ENCODE peak calls at places on chromosomes 3 and 15, in six cellular contexts. One of them, this sample, is unnamed.

GRCh38 chr3:64109438-64109837 is 86.1 kb upstream of the PSMD6 start:
- DNase-seq in Peyer's patch: no peak
- DNase-seq in mesendoderm: peak; percentile 71
- DNase-seq in CD8-positive, alpha-beta T cell: no peak
- DNase-seq in heart right ventricle: peak; percentile 8
- DNase-seq in heart left ventricle: no peak
- DNase-seq in this sample: peak; percentile 72

GRCh38 chr3:116579843-116580242 is 129.7 kb upstream of the TUSC7 start:
- DNase-seq in Peyer's patch: no peak
- DNase-seq in mesendoderm: no peak
- DNase-seq in CD8-positive, alpha-beta T cell: no peak
- DNase-seq in heart right ventricle: no peak
- DNase-seq in heart left ventricle: no peak
- DNase-seq in this sample: no peak

GRCh38 chr3:119800844-119801243 is 18.9 kb downstream of the NR1I2 start:
- DNase-seq in Peyer's patch: no peak
- DNase-seq in mesendoderm: no peak
- DNase-seq in CD8-positive, alpha-beta T cell: no peak
- DNase-seq in heart right ventricle: no peak
- DNase-seq in heart left ventricle: no peak
- DNase-seq in this sample: no peak

GRCh38 chr15:39642011-39642640 is 61.2 kb downstream of the THBS1 start:
- DNase-seq in Peyer's patch: no peak
- DNase-seq in mesendoderm: peak; percentile 45
- DNase-seq in CD8-positive, alpha-beta T cell: no peak
- DNase-seq in heart right ventricle: no peak
- DNase-seq in heart left ventricle: no peak
- DNase-seq in this sample: no peak

GRCh38 chr15:73908030-73908821 is 18.0 kb upstream of the LOXL1 start:
- DNase-seq in Peyer's patch: peak; percentile 66
- DNase-seq in mesendoderm: peak; percentile 77
- DNase-seq in CD8-positive, alpha-beta T cell: peak; percentile 75
- DNase-seq in heart right ventricle: peak; percentile 83
- DNase-seq in heart left ventricle: peak; percentile 87
- DNase-seq in this sample: peak; percentile 93

GRCh38 chr3:14143826-14144225 is 19.0 kb downstream of the TMEM43 start:
- DNase-seq in Peyer's patch: no peak
- DNase-seq in mesendoderm: peak; percentile 97
- DNase-seq in CD8-positive, alpha-beta T cell: no peak
- DNase-seq in heart right ventricle: peak; percentile 41
- DNase-seq in heart left ventricle: no peak
- DNase-seq in this sample: peak; percentile 65

GRCh38 chr3:101310580-101311375 is 9.6 kb downstream of the IMPG2 start:
- DNase-seq in Peyer's patch: no peak
- DNase-seq in mesendoderm: no peak
- DNase-seq in CD8-positive, alpha-beta T cell: no peak
- DNase-seq in heart right ventricle: no peak
- DNase-seq in heart left ventricle: no peak
- DNase-seq in this sample: no peak

GRCh38 chr3:80232760-80233159 is 465.0 kb upstream of the ROBO1 start:
- DNase-seq in Peyer's patch: no peak
- DNase-seq in mesendoderm: peak; percentile 78
- DNase-seq in CD8-positive, alpha-beta T cell: no peak
- DNase-seq in heart right ventricle: no peak
- DNase-seq in heart left ventricle: no peak
- DNase-seq in this sample: no peak

GRCh38 chr3:188153949-188154757 is at the start of gene LPP:
- DNase-seq in Peyer's patch: peak; percentile 67
- DNase-seq in mesendoderm: peak; percentile 86
- DNase-seq in CD8-positive, alpha-beta T cell: peak; percentile 76
- DNase-seq in heart right ventricle: peak; percentile 76
- DNase-seq in heart left ventricle: peak; percentile 86
- DNase-seq in this sample: peak; percentile 93

GRCh38 chr15:63166219-63166618 is 8.9 kb upstream of the RPS27L start:
- DNase-seq in Peyer's patch: no peak
- DNase-seq in mesendoderm: no peak
- DNase-seq in CD8-positive, alpha-beta T cell: no peak
- DNase-seq in heart right ventricle: no peak
- DNase-seq in heart left ventricle: no peak
- DNase-seq in this sample: no peak

GRCh38 chr15:32671339-32672325 is 30.1 kb downstream of the SCG5 start:
- DNase-seq in Peyer's patch: no peak
- DNase-seq in mesendoderm: no peak
- DNase-seq in CD8-positive, alpha-beta T cell: no peak
- DNase-seq in heart right ventricle: no peak
- DNase-seq in heart left ventricle: no peak
- DNase-seq in this sample: no peak

GRCh38 chr3:42839616-42840015 is 30.4 kb downstream of the ACKR2 start:
- DNase-seq in Peyer's patch: peak; percentile 36
- DNase-seq in mesendoderm: peak; percentile 75
- DNase-seq in CD8-positive, alpha-beta T cell: peak; percentile 32
- DNase-seq in heart right ventricle: peak; percentile 53
- DNase-seq in heart left ventricle: no peak
- DNase-seq in this sample: no peak
- H3K4me3 ChIP-seq in Peyer's patch: no peak overlapping the region
- H3K4me3 ChIP-seq in mesendoderm: no peak overlapping the region
- H3K4me3 ChIP-seq in CD8-positive, alpha-beta T cell: no peak overlapping the region
- H3K4me3 ChIP-seq in heart right ventricle: peak overlapping the region; percentile 17
- H3K4me3 ChIP-seq in heart left ventricle: no peak overlapping the region
- H3K4me3 ChIP-seq in this sample: no peak overlapping the region

DNA sequence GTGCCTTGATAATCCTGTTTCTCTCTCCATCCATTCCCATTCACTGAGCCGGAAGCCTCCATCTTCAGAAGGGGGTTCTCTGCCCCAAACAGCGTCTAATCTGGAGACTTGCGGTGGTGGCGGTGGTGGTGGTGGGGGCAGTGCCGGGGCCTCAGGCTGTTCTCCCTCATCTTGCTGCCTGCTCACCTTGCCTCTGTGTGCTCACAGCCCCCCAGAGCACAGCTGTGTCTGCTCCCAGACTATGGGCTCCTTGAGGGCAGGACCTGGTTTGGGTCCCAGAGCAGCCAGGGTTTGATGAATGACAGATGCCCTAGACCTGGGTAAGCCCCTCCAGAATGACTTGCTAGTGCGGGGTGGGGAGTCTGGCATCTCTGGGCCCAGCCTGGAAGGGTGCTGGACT is 430 bp upstream of the PSTPIP1 start:
- DNase-seq in Peyer's patch: no peak
- DNase-seq in mesendoderm: no peak
- DNase-seq in CD8-positive, alpha-beta T cell: no peak
- DNase-seq in heart right ventricle: no peak
- DNase-seq in heart left ventricle: no peak
- DNase-seq in this sample: no peak
- H3K4me1 ChIP-seq in Peyer's patch: no peaks in the 10 kb centered on the region
- H3K4me1 ChIP-seq in mesendoderm: no peaks in the 10 kb centered on the region
- H3K4me1 ChIP-seq in CD8-positive, alpha-beta T cell: peaks cover 56% of the 10 kb centered on the region
- H3K4me1 ChIP-seq in heart right ventricle: peaks cover 19% of the 10 kb centered on the region
- H3K4me1 ChIP-seq in heart left ventricle: peaks cover 3% of the 10 kb centered on the region
- H3K4me1 ChIP-seq in this sample: peaks cover 5% of the 10 kb centered on the region

DNA sequence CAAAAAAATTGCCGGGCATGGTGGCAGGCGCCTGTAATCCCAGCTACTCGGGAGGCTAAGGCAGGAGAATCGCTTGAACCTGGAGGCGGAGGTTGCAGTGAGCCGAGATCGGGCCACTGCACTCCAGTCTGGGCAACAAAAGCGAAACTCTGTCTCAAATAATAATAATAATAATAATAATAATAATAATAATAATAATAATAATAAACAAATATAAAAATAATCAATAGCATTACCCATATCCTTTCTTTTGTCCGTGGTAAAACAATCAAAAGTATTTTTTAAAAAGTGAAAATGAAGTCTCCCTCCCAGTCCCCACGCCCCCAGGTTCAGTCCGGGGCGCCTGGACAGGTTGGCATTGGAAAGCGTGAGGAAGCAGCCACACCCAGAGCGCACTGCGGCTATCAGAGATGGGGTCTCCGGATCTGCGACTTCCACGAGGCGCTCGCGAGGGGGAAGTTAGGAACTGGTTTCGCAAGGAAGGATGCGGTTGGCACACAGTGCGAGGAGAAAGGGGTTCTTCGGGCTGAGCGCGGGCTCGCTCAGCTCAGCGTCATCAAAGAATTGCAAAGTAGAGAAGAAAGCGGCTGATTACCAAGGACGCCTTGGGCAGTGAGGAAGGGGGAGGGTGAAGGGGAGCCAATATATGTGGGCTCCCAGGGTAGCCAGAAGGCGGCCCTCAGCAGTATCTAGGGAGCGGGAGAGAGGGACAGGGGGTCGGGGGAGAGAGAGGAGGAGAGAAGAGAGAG is 69.5 kb upstream of the EPHB3 start:
- DNase-seq in Peyer's patch: no peak
- DNase-seq in mesendoderm: no peak
- DNase-seq in CD8-positive, alpha-beta T cell: no peak
- DNase-seq in heart right ventricle: no peak
- DNase-seq in heart left ventricle: peak; percentile 58
- DNase-seq in this sample: peak; percentile 72
- H3K4me3 ChIP-seq in Peyer's patch: no peak overlapping the region
- H3K4me3 ChIP-seq in mesendoderm: no peak overlapping the region
- H3K4me3 ChIP-seq in CD8-positive, alpha-beta T cell: peak overlapping the region; percentile 15
- H3K4me3 ChIP-seq in heart right ventricle: peak overlapping the region; percentile 10
- H3K4me3 ChIP-seq in heart left ventricle: no peak overlapping the region
- H3K4me3 ChIP-seq in this sample: peak overlapping the region; percentile 12

GRCh38 chr15:29125382-29126207 is 144.0 kb downstream of the NSMCE3 start:
- DNase-seq in Peyer's patch: no peak
- DNase-seq in mesendoderm: no peak
- DNase-seq in CD8-positive, alpha-beta T cell: no peak
- DNase-seq in heart right ventricle: no peak
- DNase-seq in heart left ventricle: peak; percentile 16
- DNase-seq in this sample: no peak
- H3K4me1 ChIP-seq in Peyer's patch: no peaks in the 10 kb centered on the region
- H3K4me1 ChIP-seq in mesendoderm: peaks cover 2% of the 10 kb centered on the region
- H3K4me1 ChIP-seq in CD8-positive, alpha-beta T cell: no peaks in the 10 kb centered on the region
- H3K4me1 ChIP-seq in heart right ventricle: no peaks in the 10 kb centered on the region
- H3K4me1 ChIP-seq in heart left ventricle: no peaks in the 10 kb centered on the region
- H3K4me1 ChIP-seq in this sample: no peaks in the 10 kb centered on the region

GRCh38 chr15:60373745-60374144 is 24.0 kb downstream of the ANXA2 start:
- DNase-seq in Peyer's patch: no peak
- DNase-seq in mesendoderm: no peak
- DNase-seq in CD8-positive, alpha-beta T cell: no peak
- DNase-seq in heart right ventricle: no peak
- DNase-seq in heart left ventricle: no peak
- DNase-seq in this sample: no peak
- H3K4me3 ChIP-seq in Peyer's patch: no peak overlapping the region
- H3K4me3 ChIP-seq in mesendoderm: no peak overlapping the region
- H3K4me3 ChIP-seq in CD8-positive, alpha-beta T cell: no peak overlapping the region
- H3K4me3 ChIP-seq in heart right ventricle: no peak overlapping the region
- H3K4me3 ChIP-seq in heart left ventricle: no peak overlapping the region
- H3K4me3 ChIP-seq in this sample: no peak overlapping the region

GRCh38 chr15:48671381-48672022 is 26.0 kb upstream of the FBN1 start:
- DNase-seq in Peyer's patch: no peak
- DNase-seq in mesendoderm: peak; percentile 19
- DNase-seq in CD8-positive, alpha-beta T cell: no peak
- DNase-seq in heart right ventricle: peak; percentile 57
- DNase-seq in heart left ventricle: peak; percentile 71
- DNase-seq in this sample: peak; percentile 85

GRCh38 chr15:48675436-48675835 is 29.9 kb upstream of the FBN1 start:
- DNase-seq in Peyer's patch: no peak
- DNase-seq in mesendoderm: no peak
- DNase-seq in CD8-positive, alpha-beta T cell: no peak
- DNase-seq in heart right ventricle: no peak
- DNase-seq in heart left ventricle: no peak
- DNase-seq in this sample: no peak

GRCh38 chr15:48667701-48668100 is 22.2 kb upstream of the FBN1 start:
- DNase-seq in Peyer's patch: no peak
- DNase-seq in mesendoderm: no peak
- DNase-seq in CD8-positive, alpha-beta T cell: no peak
- DNase-seq in heart right ventricle: no peak
- DNase-seq in heart left ventricle: no peak
- DNase-seq in this sample: no peak

GRCh38 chr15:48674876-48675275 is 29.4 kb upstream of the FBN1 start:
- DNase-seq in Peyer's patch: no peak
- DNase-seq in mesendoderm: no peak
- DNase-seq in CD8-positive, alpha-beta T cell: no peak
- DNase-seq in heart right ventricle: no peak
- DNase-seq in heart left ventricle: no peak
- DNase-seq in this sample: no peak

GRCh38 chr15:48672206-48672605 is 26.7 kb upstream of the FBN1 start:
- DNase-seq in Peyer's patch: no peak
- DNase-seq in mesendoderm: no peak
- DNase-seq in CD8-positive, alpha-beta T cell: no peak
- DNase-seq in heart right ventricle: no peak
- DNase-seq in heart left ventricle: no peak
- DNase-seq in this sample: no peak
- H3K4me1 ChIP-seq in Peyer's patch: no peaks in the 10 kb centered on the region
- H3K4me1 ChIP-seq in mesendoderm: no peaks in the 10 kb centered on the region
- H3K4me1 ChIP-seq in CD8-positive, alpha-beta T cell: no peaks in the 10 kb centered on the region
- H3K4me1 ChIP-seq in heart right ventricle: no peaks in the 10 kb centered on the region
- H3K4me1 ChIP-seq in heart left ventricle: no peaks in the 10 kb centered on the region
- H3K4me1 ChIP-seq in this sample: no peaks in the 10 kb centered on the region

This sample was measured in right cardiac atrium.